ENCODE peak calls at places on chromosomes 13 and 19, in four cellular contexts. W is A549, U is GM12878, T is HepG2. J is an unnamed sample.
A peak's percentile ranks its signal among the peaks of the same experiment; 100 is the strongest.

GRCh38 chr13:42039946-42040729 is 8.3 kb upstream of the DGKH start:
- DNase-seq in T (no peak), W (peak; percentile 78), U (peak; percentile 25), J (peak; percentile 89)

GRCh38 chr19:29963576-29963975 is 21.5 kb downstream of the URI1 start:
- DNase-seq in U (no peak), T (no peak), W (no peak), J (no peak)

GRCh38 chr19:43774103-43774939 is 6.5 kb downstream of the KCNN4 start:
- DNase-seq in U (no peak), T (peak; percentile 63), W (no peak), J (peak; percentile 96)

GRCh38 chr19:38898788-38899446 is 501 bp downstream of the SIRT2 start:
- DNase-seq in W (no peak), T (no peak), U (no peak), J (no peak)

GRCh38 chr19:5149930-5150329 is 181.0 kb downstream of the KDM4B start:
- DNase-seq in U (no peak), W (no peak), T (no peak), J (no peak)

GRCh38 chr19:33293255-33294057 is 8.9 kb downstream of the CEBPA start:
- DNase-seq in U (no peak), W (peak; percentile 89), T (peak; percentile 93), J (peak; percentile 38)

GRCh38 chr13:50942630-50943311 is 33.2 kb downstream of the RNASEH2B start:
- DNase-seq in T (no peak), W (no peak), U (no peak), J (no peak)

GRCh38 chr13:52832268-52832667 is 16.2 kb downstream of the PCDH8 start:
- DNase-seq in T (no peak), U (no peak), W (no peak), J (no peak)

GRCh38 chr19:55647732-55648656 is at the start of gene CCDC106:
- DNase-seq in U (no peak), W (peak; percentile 80), T (peak; percentile 55), J (peak; percentile 86)

GRCh38 chr13:62040806-62041205 is 625.2 kb upstream of the PCDH20 start:
- DNase-seq in W (no peak), U (no peak), T (no peak), J (no peak)

GRCh38 chr19:54947381-54947780 is at the start of gene NLRP7:
- DNase-seq in T (no peak), W (no peak), U (no peak), J (no peak)

GRCh38 chr19:28208745-28209144 is 1004.2 kb downstream of the UQCRFS1 start:
- DNase-seq in U (no peak), W (no peak), T (no peak), J (no peak)

GRCh38 chr13:94454906-94455305 is 24.6 kb downstream of the DCT start:
- DNase-seq in W (no peak), U (no peak), T (no peak), J (no peak)

GRCh38 chr13:42272115-42272756 is at the start of gene AKAP11:
- DNase-seq in T (peak; percentile 15), W (peak; percentile 15), U (no peak), J (peak; percentile 52)

GRCh38 chr19:53989600-53990533 is 1.6 kb upstream of the CACNG6 start:
- DNase-seq in W (peak; percentile 93), U (no peak), T (no peak), J (no peak)

GRCh38 chr19:34391813-34392212 is 12.4 kb upstream of the PDCD2L start:
- DNase-seq in W (no peak), U (no peak), T (no peak), J (peak; percentile 44)
- TF ChIP-seq JUNB in W (no peak), U (no peak), T (no peak), J (no peak)

DNA sequence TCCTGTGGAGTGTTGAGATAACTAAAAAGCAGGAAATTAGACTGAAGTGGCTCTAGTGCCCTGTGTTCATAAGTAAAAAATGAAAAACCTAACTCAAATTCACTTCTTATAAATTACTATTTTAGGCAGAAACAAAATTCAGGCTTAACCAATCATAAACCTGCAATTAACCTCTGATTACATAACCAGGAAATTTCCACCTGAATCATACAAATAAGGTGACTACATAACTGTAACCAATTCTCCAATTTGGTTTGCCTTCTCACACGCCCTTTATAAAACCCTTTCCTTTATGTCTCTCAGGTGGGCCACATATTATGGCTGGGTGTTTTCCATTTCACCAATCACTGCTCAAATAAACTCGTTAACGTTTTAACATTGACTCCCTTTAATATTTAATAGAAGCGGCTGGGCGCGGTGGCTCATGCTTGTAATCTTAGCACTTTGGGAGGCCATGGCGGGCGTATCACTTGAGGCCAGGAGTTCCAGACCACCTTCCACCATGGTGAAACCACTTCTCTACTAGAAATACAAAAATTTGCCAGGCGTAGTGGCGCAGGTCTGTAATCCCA is 22.9 kb upstream of the ZNF724 start:
- DNase-seq in W (no peak), U (no peak), T (no peak), J (no peak)
- TF ChIP-seq HDAC2 in W (no peak), U (no peak), T (no peak), J (no peak)

GRCh38 chr19:47240996-47241918 is 10.3 kb upstream of the BBC3 start:
- DNase-seq in W (peak; percentile 83), U (no peak), T (peak; percentile 68), J (peak; percentile 91)
- TF ChIP-seq JUNB in W (no peak), U (peak; percentile 69), T (peak; percentile 13), J (peak; percentile 69)

GRCh38 chr19:57583104-57583520 is 833 bp upstream of the ZIK1 start:
- DNase-seq in T (no peak), U (no peak), W (no peak), J (no peak)
- TF ChIP-seq HDAC2 in T (no peak), U (no peak), W (no peak), J (no peak)

DNA sequence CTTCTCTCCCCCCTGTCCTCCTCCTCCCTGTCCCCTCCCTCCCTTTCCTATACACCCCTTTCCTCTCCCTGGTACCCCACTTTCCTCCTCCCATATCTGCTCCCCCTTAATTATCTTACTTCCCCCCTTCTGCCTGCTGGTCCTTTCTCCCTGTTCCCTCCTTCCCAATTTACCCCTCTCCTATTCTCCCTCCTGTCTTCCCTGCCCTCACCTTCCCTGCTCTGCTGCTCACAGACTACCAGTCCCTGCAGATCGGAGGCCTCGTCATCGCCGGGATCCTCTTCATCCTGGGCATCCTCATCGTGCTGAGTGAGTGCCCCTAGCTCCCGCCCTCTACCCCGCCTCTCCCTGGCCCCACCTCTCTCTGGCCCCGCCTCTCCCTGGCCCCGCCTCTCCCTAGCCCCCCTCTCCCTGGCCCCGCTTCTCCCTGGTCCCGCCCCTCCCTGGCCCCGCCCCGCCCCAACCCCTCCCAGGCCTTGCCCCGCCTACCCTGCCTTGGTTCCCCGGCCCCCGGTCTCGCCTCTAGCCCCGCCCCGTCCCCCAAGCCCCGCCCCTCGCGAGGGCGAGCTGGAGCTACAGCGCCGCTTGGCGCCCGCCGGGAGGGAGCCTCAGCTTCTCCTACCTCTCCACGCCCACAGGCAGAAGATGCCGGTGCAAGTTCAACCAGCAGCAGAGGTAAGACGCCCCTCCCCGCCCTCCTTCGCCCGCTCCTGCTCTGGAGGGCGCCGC is 2.0 kb upstream of the FXYD7 start:
- DNase-seq in W (peak; percentile 95), U (no peak), T (peak; percentile 38), J (peak; percentile 100)
- TF ChIP-seq JUNB in W (no peak), U (no peak), T (no peak), J (no peak)

DNA sequence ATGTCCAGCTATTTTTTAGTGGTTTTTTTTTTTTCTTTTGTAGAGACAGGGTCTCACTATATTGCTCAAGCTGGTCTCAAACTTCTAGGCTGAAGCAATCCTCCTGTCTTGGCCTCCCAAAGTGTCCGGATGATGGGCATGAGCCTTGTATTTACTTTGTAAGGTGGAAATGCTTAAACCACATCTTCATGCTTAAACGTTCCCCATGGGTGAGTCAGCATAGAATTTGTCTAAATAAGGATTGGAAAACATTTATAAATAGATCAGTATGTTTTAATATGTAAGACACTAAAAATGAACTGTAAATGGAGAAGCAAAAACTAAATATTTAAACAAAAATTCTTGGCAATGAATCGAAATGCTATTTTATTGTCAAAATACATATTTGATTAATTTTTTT is 698.0 kb downstream of the PCDH9 start:
- DNase-seq in U (no peak), W (peak; percentile 26), T (no peak), J (no peak)
- TF ChIP-seq HDAC2 in U (no peak), W (no peak), T (no peak), J (no peak)

DNA sequence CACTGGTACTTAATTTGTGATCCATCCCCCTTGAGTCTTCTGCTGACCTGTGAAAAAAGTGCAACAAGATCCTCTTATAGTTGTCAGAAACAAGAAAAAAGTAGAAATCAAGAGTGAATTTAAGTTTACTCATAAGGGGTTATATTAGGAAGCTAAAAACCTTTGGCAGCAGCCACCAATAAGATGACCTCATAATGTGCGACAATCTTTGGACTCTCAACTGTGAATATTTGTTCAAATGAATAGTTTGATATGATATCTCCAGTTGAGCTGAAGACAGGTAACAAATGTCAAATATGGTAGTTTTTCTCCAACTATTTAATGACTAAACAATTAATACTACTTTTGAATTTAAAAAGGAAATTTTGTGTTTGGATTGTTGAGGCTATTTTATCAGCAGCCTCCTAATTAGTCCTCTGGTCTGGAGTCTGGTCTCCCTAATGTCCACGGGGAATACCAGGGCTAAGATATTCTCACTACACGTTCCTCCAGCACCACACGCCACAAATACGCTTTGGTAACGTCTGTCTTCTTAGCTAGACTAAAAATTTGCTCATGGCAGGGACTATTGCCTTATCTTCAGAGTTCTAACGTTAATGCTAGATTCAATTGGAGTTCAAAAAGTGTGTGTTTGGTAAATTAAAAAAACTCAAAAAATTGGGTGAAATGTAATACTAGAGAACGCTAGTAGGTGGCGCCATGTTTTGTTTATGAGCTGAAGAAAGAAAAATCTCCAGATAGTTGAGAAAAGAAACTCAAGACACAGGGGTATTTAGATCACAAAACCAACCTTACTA is 51.0 kb upstream of the PDX1 start:
- DNase-seq in T (no peak), W (peak; percentile 7), U (no peak), J (no peak)
- TF ChIP-seq JUNB in T (no peak), W (no peak), U (no peak), J (no peak)